ENCODE peak calls at places on chromosomes 3 and 15, in eight cellular contexts. One of them, this sample, is unnamed.
A peak's percentile ranks its signal among the peaks of the same experiment; 100 is the strongest.

GRCh38 chr15:33215941-33216872 is 21.7 kb upstream of the FMN1 start:
- DNase-seq in ELR: peak; percentile 59
- DNase-seq in heart right ventricle: no peak
- DNase-seq in globus pallidus: no peak
- DNase-seq in left ventricle myocardium inferior: no peak
- DNase-seq in hepatic stellate cell: peak; percentile 16
- DNase-seq in ACHN: peak; percentile 36
- DNase-seq in posterior vena cava: no peak
- DNase-seq in this sample: peak; percentile 53

GRCh38 chr3:150275946-150276345 is 132.2 kb upstream of the TSC22D2 start:
- DNase-seq in ACHN: no peak
- DNase-seq in hepatic stellate cell: no peak
- DNase-seq in heart right ventricle: no peak
- DNase-seq in ELR: peak; percentile 30
- DNase-seq in posterior vena cava: no peak
- DNase-seq in left ventricle myocardium inferior: no peak
- DNase-seq in globus pallidus: no peak
- DNase-seq in this sample: no peak

GRCh38 chr15:85527907-85528306 is 147.5 kb downstream of the AKAP13 start:
- DNase-seq in left ventricle myocardium inferior: no peak
- DNase-seq in globus pallidus: no peak
- DNase-seq in hepatic stellate cell: peak; percentile 18
- DNase-seq in ELR: peak; percentile 45
- DNase-seq in ACHN: peak; percentile 28
- DNase-seq in posterior vena cava: no peak
- DNase-seq in heart right ventricle: no peak
- DNase-seq in this sample: no peak

GRCh38 chr15:95884276-95884675 is 446.2 kb upstream of the NR2F2 start:
- DNase-seq in ACHN: no peak
- DNase-seq in ELR: no peak
- DNase-seq in globus pallidus: no peak
- DNase-seq in posterior vena cava: no peak
- DNase-seq in hepatic stellate cell: no peak
- DNase-seq in heart right ventricle: no peak
- DNase-seq in left ventricle myocardium inferior: no peak
- DNase-seq in this sample: no peak

GRCh38 chr3:48664313-48664644 is 1.6 kb upstream of the CELSR3 start:
- DNase-seq in heart right ventricle: no peak
- DNase-seq in hepatic stellate cell: no peak
- DNase-seq in left ventricle myocardium inferior: no peak
- DNase-seq in ELR: no peak
- DNase-seq in ACHN: no peak
- DNase-seq in posterior vena cava: no peak
- DNase-seq in globus pallidus: no peak
- DNase-seq in this sample: no peak

GRCh38 chr3:133996996-133997395 is 32.7 kb downstream of the SLCO2A1 start:
- DNase-seq in left ventricle myocardium inferior: no peak
- DNase-seq in ELR: no peak
- DNase-seq in hepatic stellate cell: no peak
- DNase-seq in ACHN: no peak
- DNase-seq in heart right ventricle: no peak
- DNase-seq in globus pallidus: no peak
- DNase-seq in posterior vena cava: no peak
- DNase-seq in this sample: no peak

GRCh38 chr3:159775372-159775961 is 213.2 kb upstream of the IL12A start:
- DNase-seq in globus pallidus: peak; percentile 96
- DNase-seq in heart right ventricle: peak; percentile 31
- DNase-seq in ELR: no peak
- DNase-seq in ACHN: no peak
- DNase-seq in posterior vena cava: no peak
- DNase-seq in hepatic stellate cell: peak; percentile 27
- DNase-seq in left ventricle myocardium inferior: peak; percentile 29
- DNase-seq in this sample: no peak

GRCh38 chr3:157175678-157176077 is 15.7 kb upstream of the CCNL1 start:
- DNase-seq in posterior vena cava: peak; percentile 81
- DNase-seq in hepatic stellate cell: peak; percentile 25
- DNase-seq in ELR: peak; percentile 36
- DNase-seq in heart right ventricle: peak; percentile 28
- DNase-seq in globus pallidus: no peak
- DNase-seq in left ventricle myocardium inferior: no peak
- DNase-seq in ACHN: peak; percentile 37
- DNase-seq in this sample: peak; percentile 26

GRCh38 chr15:61892140-61892539 is 168.1 kb downstream of the VPS13C start:
- DNase-seq in ACHN: no peak
- DNase-seq in ELR: no peak
- DNase-seq in posterior vena cava: no peak
- DNase-seq in left ventricle myocardium inferior: no peak
- DNase-seq in heart right ventricle: no peak
- DNase-seq in hepatic stellate cell: no peak
- DNase-seq in globus pallidus: no peak
- DNase-seq in this sample: no peak

GRCh38 chr15:29449136-29449535 is 179.5 kb upstream of the NSMCE3 start:
- DNase-seq in heart right ventricle: no peak
- DNase-seq in ELR: no peak
- DNase-seq in left ventricle myocardium inferior: no peak
- DNase-seq in globus pallidus: no peak
- DNase-seq in hepatic stellate cell: no peak
- DNase-seq in ACHN: peak; percentile 18
- DNase-seq in posterior vena cava: no peak
- DNase-seq in this sample: peak; percentile 13

This sample was measured in A549.